ENCODE peak calls at places on chromosomes 12 and 14, in nine cellular contexts. One of them, this sample, is unnamed.

GRCh38 chr14:105885561-105886320 is 359.4 kb downstream of the TMEM121 start:
- DNase-seq in fibroblast of lung: no peak
- DNase-seq in AG10803: no peak
- DNase-seq in thoracic aorta: no peak
- DNase-seq in heart right ventricle: peak
- DNase-seq in lung: no peak
- DNase-seq in transverse colon: peak
- DNase-seq in fibroblast of the aortic adventitia: no peak
- DNase-seq in psoas muscle: peak
- DNase-seq in this sample: no peak

GRCh38 chr12:54865683-54866324 is 11.5 kb downstream of the MUCL1 start:
- DNase-seq in fibroblast of lung: no peak
- DNase-seq in transverse colon: no peak
- DNase-seq in psoas muscle: no peak
- DNase-seq in AG10803: no peak
- DNase-seq in fibroblast of the aortic adventitia: no peak
- DNase-seq in thoracic aorta: no peak
- DNase-seq in lung: no peak
- DNase-seq in heart right ventricle: no peak
- DNase-seq in this sample: no peak

GRCh38 chr14:93331375-93332031 is 1.3 kb downstream of the BTBD7 start:
- DNase-seq in fibroblast of lung: no peak
- DNase-seq in transverse colon: peak
- DNase-seq in psoas muscle: peak
- DNase-seq in AG10803: no peak
- DNase-seq in fibroblast of the aortic adventitia: no peak
- DNase-seq in heart right ventricle: peak
- DNase-seq in lung: no peak
- DNase-seq in thoracic aorta: no peak
- DNase-seq in this sample: no peak

GRCh38 chr12:69686731-69687130 is 12.4 kb downstream of the BEST3 start:
- DNase-seq in lung: no peak
- DNase-seq in fibroblast of the aortic adventitia: no peak
- DNase-seq in thoracic aorta: no peak
- DNase-seq in heart right ventricle: no peak
- DNase-seq in AG10803: no peak
- DNase-seq in transverse colon: no peak
- DNase-seq in psoas muscle: no peak
- DNase-seq in fibroblast of lung: no peak
- DNase-seq in this sample: no peak

GRCh38 chr12:13044002-13044858 is at the start of gene FAM234B:
- DNase-seq in fibroblast of the aortic adventitia: peak
- DNase-seq in fibroblast of lung: peak
- DNase-seq in transverse colon: peak
- DNase-seq in heart right ventricle: peak
- DNase-seq in thoracic aorta: peak
- DNase-seq in AG10803: peak
- DNase-seq in lung: peak
- DNase-seq in psoas muscle: peak
- DNase-seq in this sample: peak

GRCh38 chr12:121356657-121357056 is 4.4 kb upstream of the ANAPC5 start:
- DNase-seq in fibroblast of the aortic adventitia: no peak
- DNase-seq in psoas muscle: no peak
- DNase-seq in transverse colon: no peak
- DNase-seq in lung: no peak
- DNase-seq in thoracic aorta: no peak
- DNase-seq in AG10803: no peak
- DNase-seq in fibroblast of lung: no peak
- DNase-seq in heart right ventricle: no peak
- DNase-seq in this sample: no peak

GRCh38 chr12:90958995-90959394 is 4.0 kb upstream of the CCER1 start:
- DNase-seq in heart right ventricle: no peak
- DNase-seq in AG10803: peak
- DNase-seq in psoas muscle: no peak
- DNase-seq in fibroblast of the aortic adventitia: peak
- DNase-seq in transverse colon: no peak
- DNase-seq in lung: no peak
- DNase-seq in thoracic aorta: no peak
- DNase-seq in fibroblast of lung: peak
- DNase-seq in this sample: peak

GRCh38 chr14:58625438-58625837 is 12.3 kb upstream of the DACT1 start:
- DNase-seq in heart right ventricle: no peak
- DNase-seq in thoracic aorta: no peak
- DNase-seq in AG10803: no peak
- DNase-seq in lung: no peak
- DNase-seq in fibroblast of the aortic adventitia: no peak
- DNase-seq in transverse colon: no peak
- DNase-seq in fibroblast of lung: no peak
- DNase-seq in psoas muscle: no peak
- DNase-seq in this sample: no peak

GRCh38 chr14:32694795-32695449 is 243.8 kb upstream of the NPAS3 start:
- DNase-seq in transverse colon: no peak
- DNase-seq in heart right ventricle: no peak
- DNase-seq in AG10803: no peak
- DNase-seq in lung: no peak
- DNase-seq in fibroblast of the aortic adventitia: no peak
- DNase-seq in fibroblast of lung: no peak
- DNase-seq in psoas muscle: no peak
- DNase-seq in thoracic aorta: no peak
- DNase-seq in this sample: no peak

GRCh38 chr12:9760699-9761406 is at the start of gene CD69:
- DNase-seq in thoracic aorta: no peak
- DNase-seq in AG10803: no peak
- DNase-seq in fibroblast of the aortic adventitia: no peak
- DNase-seq in psoas muscle: no peak
- DNase-seq in heart right ventricle: no peak
- DNase-seq in lung: no peak
- DNase-seq in transverse colon: peak
- DNase-seq in fibroblast of lung: no peak
- DNase-seq in this sample: peak

GRCh38 chr14:74645244-74645643 is 33.2 kb upstream of the LTBP2 start:
- DNase-seq in psoas muscle: no peak
- DNase-seq in lung: no peak
- DNase-seq in transverse colon: no peak
- DNase-seq in heart right ventricle: no peak
- DNase-seq in thoracic aorta: no peak
- DNase-seq in fibroblast of lung: no peak
- DNase-seq in fibroblast of the aortic adventitia: peak
- DNase-seq in AG10803: no peak
- DNase-seq in this sample: no peak

GRCh38 chr14:42930058-42930457 is 1323.4 kb downstream of the LRFN5 start:
- DNase-seq in transverse colon: peak
- DNase-seq in thoracic aorta: no peak
- DNase-seq in lung: no peak
- DNase-seq in heart right ventricle: no peak
- DNase-seq in AG10803: no peak
- DNase-seq in fibroblast of the aortic adventitia: no peak
- DNase-seq in fibroblast of lung: peak
- DNase-seq in psoas muscle: no peak
- DNase-seq in this sample: peak

GRCh38 chr14:50772361-50772760 is 58.6 kb downstream of the NIN start:
- DNase-seq in transverse colon: no peak
- DNase-seq in fibroblast of lung: peak
- DNase-seq in thoracic aorta: no peak
- DNase-seq in heart right ventricle: no peak
- DNase-seq in lung: no peak
- DNase-seq in psoas muscle: no peak
- DNase-seq in fibroblast of the aortic adventitia: peak
- DNase-seq in AG10803: peak
- DNase-seq in this sample: no peak

GRCh38 chr14:88986146-88986841 is 161.8 kb downstream of the TTC8 start:
- DNase-seq in fibroblast of lung: peak
- DNase-seq in AG10803: peak
- DNase-seq in fibroblast of the aortic adventitia: peak
- DNase-seq in lung: peak
- DNase-seq in psoas muscle: peak
- DNase-seq in thoracic aorta: no peak
- DNase-seq in heart right ventricle: peak
- DNase-seq in transverse colon: no peak
- DNase-seq in this sample: peak

GRCh38 chr12:3991798-3992580 is 118.8 kb upstream of the PARP11 start:
- DNase-seq in AG10803: no peak
- DNase-seq in fibroblast of lung: no peak
- DNase-seq in transverse colon: no peak
- DNase-seq in fibroblast of the aortic adventitia: no peak
- DNase-seq in heart right ventricle: no peak
- DNase-seq in thoracic aorta: no peak
- DNase-seq in psoas muscle: no peak
- DNase-seq in lung: no peak
- DNase-seq in this sample: no peak

GRCh38 chr14:68145036-68145435 is 325.5 kb downstream of the RAD51B start:
- DNase-seq in heart right ventricle: no peak
- DNase-seq in lung: no peak
- DNase-seq in thoracic aorta: no peak
- DNase-seq in fibroblast of lung: no peak
- DNase-seq in fibroblast of the aortic adventitia: no peak
- DNase-seq in transverse colon: peak
- DNase-seq in AG10803: no peak
- DNase-seq in psoas muscle: no peak
- DNase-seq in this sample: no peak

GRCh38 chr12:7542813-7543212 is 39.2 kb upstream of the CD163 start:
- DNase-seq in fibroblast of lung: peak
- DNase-seq in transverse colon: no peak
- DNase-seq in lung: no peak
- DNase-seq in psoas muscle: no peak
- DNase-seq in AG10803: peak
- DNase-seq in thoracic aorta: no peak
- DNase-seq in fibroblast of the aortic adventitia: peak
- DNase-seq in heart right ventricle: no peak
- DNase-seq in this sample: peak

GRCh38 chr12:2052861-2053674 is at the start of gene CACNA1C:
- DNase-seq in psoas muscle: peak
- DNase-seq in thoracic aorta: no peak
- DNase-seq in AG10803: peak
- DNase-seq in lung: no peak
- DNase-seq in fibroblast of lung: peak
- DNase-seq in fibroblast of the aortic adventitia: peak
- DNase-seq in transverse colon: peak
- DNase-seq in heart right ventricle: peak
- DNase-seq in this sample: peak
- H3K4me3 ChIP-seq in psoas muscle: peak
- H3K4me3 ChIP-seq in thoracic aorta: peak
- H3K4me3 ChIP-seq in AG10803: peak
- H3K4me3 ChIP-seq in lung: peak
- H3K4me3 ChIP-seq in fibroblast of lung: peak
- H3K4me3 ChIP-seq in fibroblast of the aortic adventitia: peak
- H3K4me3 ChIP-seq in transverse colon: peak
- H3K4me3 ChIP-seq in heart right ventricle: peak
- H3K4me3 ChIP-seq in this sample: peak

DNA sequence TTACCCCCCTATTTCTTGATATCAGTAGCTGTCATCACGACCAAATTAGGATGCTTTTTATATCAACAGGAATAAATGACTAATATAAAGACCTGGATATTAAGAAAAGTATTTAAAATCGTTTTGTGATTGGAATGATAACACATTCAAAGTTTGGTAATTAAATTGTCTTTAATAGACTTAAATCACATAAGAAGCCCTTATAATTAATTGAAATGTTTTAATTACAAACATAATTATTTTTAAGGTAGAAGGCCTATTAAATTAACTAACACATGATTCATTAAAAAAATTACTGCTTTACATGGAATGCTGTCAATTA is 412.4 kb downstream of the FUT8 start:
- DNase-seq in lung: no peak
- DNase-seq in fibroblast of the aortic adventitia: no peak
- DNase-seq in heart right ventricle: no peak
- DNase-seq in psoas muscle: no peak
- DNase-seq in fibroblast of lung: no peak
- DNase-seq in transverse colon: no peak
- DNase-seq in thoracic aorta: no peak
- DNase-seq in AG10803: no peak
- DNase-seq in this sample: no peak
- TF ChIP-seq CTCF in lung: no peak
- TF ChIP-seq CTCF in fibroblast of the aortic adventitia: no peak
- TF ChIP-seq CTCF in heart right ventricle: no peak
- TF ChIP-seq CTCF in psoas muscle: no peak
- TF ChIP-seq CTCF in fibroblast of lung: no peak
- TF ChIP-seq CTCF in transverse colon: peak
- TF ChIP-seq CTCF in thoracic aorta: no peak
- TF ChIP-seq CTCF in AG10803: no peak
- TF ChIP-seq CTCF in this sample: no peak

GRCh38 chr14:44898547-44898946 is 63.2 kb downstream of the KLHL28 start:
- DNase-seq in fibroblast of lung: peak
- DNase-seq in heart right ventricle: no peak
- DNase-seq in transverse colon: no peak
- DNase-seq in psoas muscle: no peak
- DNase-seq in AG10803: peak
- DNase-seq in thoracic aorta: no peak
- DNase-seq in fibroblast of the aortic adventitia: peak
- DNase-seq in lung: no peak
- DNase-seq in this sample: no peak
- H3K4me3 ChIP-seq in fibroblast of lung: peak
- H3K4me3 ChIP-seq in heart right ventricle: no peak
- H3K4me3 ChIP-seq in transverse colon: peak
- H3K4me3 ChIP-seq in psoas muscle: peak
- H3K4me3 ChIP-seq in AG10803: peak
- H3K4me3 ChIP-seq in thoracic aorta: peak
- H3K4me3 ChIP-seq in fibroblast of the aortic adventitia: peak
- H3K4me3 ChIP-seq in lung: no peak
- H3K4me3 ChIP-seq in this sample: no peak

DNA sequence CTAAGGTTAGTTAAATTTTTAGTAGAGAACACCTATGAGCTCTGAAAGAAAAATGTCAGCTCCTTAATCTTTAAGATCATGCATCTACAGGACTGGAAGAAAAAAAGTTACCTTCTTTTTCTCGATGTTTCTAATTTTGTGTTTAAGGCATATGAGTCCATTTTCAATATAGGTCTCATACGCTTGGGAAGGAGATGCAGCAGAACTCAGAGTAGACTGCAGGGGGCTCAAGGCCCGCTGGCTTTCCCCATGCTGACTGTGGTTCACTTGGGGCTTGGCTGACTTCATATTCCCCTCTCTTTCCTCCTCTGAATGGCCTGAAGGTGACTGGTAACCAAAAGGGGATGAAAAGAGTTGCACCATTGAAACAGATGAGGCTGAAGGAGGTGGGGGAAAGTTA is 1.5 kb downstream of the CAPRIN2 start:
- DNase-seq in AG10803: peak
- DNase-seq in psoas muscle: no peak
- DNase-seq in fibroblast of the aortic adventitia: peak
- DNase-seq in transverse colon: no peak
- DNase-seq in thoracic aorta: no peak
- DNase-seq in lung: no peak
- DNase-seq in fibroblast of lung: peak
- DNase-seq in heart right ventricle: no peak
- DNase-seq in this sample: peak
- TF ChIP-seq CTCF in AG10803: peak
- TF ChIP-seq CTCF in psoas muscle: no peak
- TF ChIP-seq CTCF in fibroblast of the aortic adventitia: peak
- TF ChIP-seq CTCF in transverse colon: no peak
- TF ChIP-seq CTCF in thoracic aorta: peak
- TF ChIP-seq CTCF in lung: no peak
- TF ChIP-seq CTCF in fibroblast of lung: peak
- TF ChIP-seq CTCF in heart right ventricle: no peak
- TF ChIP-seq CTCF in this sample: peak